ENCODE peak calls at places on chromosomes 11 and 22, in six cellular contexts. O is IMR-90, M is stomach, G is cardiac fibroblast, S is AG04449, B is thoracic aorta. K is an unnamed sample.

GRCh38 chr11:82900277-82901164 is at the start of gene PRCP:
- DNase-seq in O (peak; percentile 85), M (peak; percentile 96), G (peak; percentile 92), S (peak; percentile 31), B (peak; percentile 69), K (peak; percentile 88)

GRCh38 chr11:120706257-120706656 is 194.7 kb downstream of the GRIK4 start:
- DNase-seq in O (no peak), M (no peak), G (no peak), S (no peak), B (no peak), K (no peak)

GRCh38 chr22:24591286-24591830 is 1.5 kb downstream of the LRRC75B start:
- DNase-seq in O (no peak), M (no peak), G (no peak), S (no peak), B (no peak), K (peak; percentile 23)

GRCh38 chr11:898160-898517 is 12.5 kb downstream of the CHID1 start:
- DNase-seq in O (peak; percentile 11), M (no peak), G (peak; percentile 51), S (no peak), B (no peak), K (no peak)

GRCh38 chr22:26570126-26570525 is 19.8 kb downstream of the TPST2 start:
- DNase-seq in O (no peak), M (no peak), G (no peak), S (no peak), B (no peak), K (no peak)

GRCh38 chr11:134988495-134988894 is 576.5 kb upstream of the B3GAT1 start:
- DNase-seq in O (no peak), M (no peak), G (no peak), S (no peak), B (no peak), K (no peak)

GRCh38 chr11:119377112-119377901 is 4.2 kb downstream of the USP2 start:
- DNase-seq in O (no peak), M (no peak), G (no peak), S (no peak), B (no peak), K (no peak)

GRCh38 chr22:30978304-30978962 is 9.4 kb downstream of the TUG1 start:
- DNase-seq in O (no peak), M (no peak), G (no peak), S (no peak), B (no peak), K (no peak)

GRCh38 chr11:60343094-60343704 is 16.1 kb downstream of the MS4A6E start:
- DNase-seq in O (no peak), M (no peak), G (no peak), S (no peak), B (no peak), K (no peak)

GRCh38 chr11:2166091-2166851 is 5.3 kb upstream of the INS start:
- DNase-seq in O (no peak), M (peak; percentile 46), G (no peak), S (no peak), B (no peak), K (peak; percentile 78)

GRCh38 chr11:20156280-20156875 is 3.9 kb downstream of the DBX1 start:
- DNase-seq in O (no peak), M (no peak), G (no peak), S (no peak), B (no peak), K (peak; percentile 64)

GRCh38 chr11:2154889-2155288 is 6.1 kb downstream of the INS start:
- DNase-seq in O (no peak), M (no peak), G (no peak), S (no peak), B (no peak), K (no peak)

GRCh38 chr11:31442086-31442485 is 67.3 kb downstream of the IMMP1L start:
- DNase-seq in O (no peak), M (no peak), G (no peak), S (no peak), B (no peak), K (no peak)

GRCh38 chr11:47571895-47572294 is 6.5 kb downstream of the PTPMT1 start:
- DNase-seq in O (peak; percentile 85), M (no peak), G (no peak), S (peak; percentile 44), B (no peak), K (no peak)

GRCh38 chr11:76491644-76492043 is 46.8 kb downstream of the EMSY start:
- DNase-seq in O (no peak), M (no peak), G (no peak), S (no peak), B (no peak), K (no peak)
- TF ChIP-seq CTCF in O (no peak), M (no peak), G (no peak), S (no peak), B (no peak), K (no peak)

DNA sequence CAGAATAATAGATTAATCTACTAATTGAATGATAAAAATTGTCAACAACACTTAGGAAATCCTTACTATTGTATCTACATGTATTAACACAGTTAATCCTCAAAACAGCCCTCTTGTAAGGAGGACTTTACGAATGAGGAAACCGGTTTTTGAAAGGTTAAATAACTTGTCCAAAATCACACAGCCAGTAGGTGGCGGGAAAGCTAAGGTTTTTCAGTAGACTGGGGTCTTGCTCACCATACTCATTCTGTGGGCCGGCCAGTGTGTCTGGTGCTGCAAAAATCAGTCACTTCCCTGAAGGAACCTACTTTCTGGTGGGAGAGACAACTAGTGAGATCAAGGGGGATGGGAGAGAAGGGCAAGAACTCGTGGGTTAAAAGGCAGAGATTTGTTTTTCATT is 3.8 kb downstream of the DCPS start:
- DNase-seq in O (peak; percentile 58), M (no peak), G (peak; percentile 76), S (no peak), B (no peak), K (no peak)
- TF ChIP-seq CTCF in O (peak; percentile 56), M (no peak), G (peak; percentile 46), S (peak; percentile 54), B (no peak), K (no peak)

GRCh38 chr22:42337356-42337755 is 66.9 kb upstream of the TCF20 start:
- DNase-seq in O (no peak), M (no peak), G (no peak), S (no peak), B (no peak), K (no peak)
- TF ChIP-seq CTCF in O (no peak), M (no peak), G (no peak), S (no peak), B (no peak), K (no peak)

DNA sequence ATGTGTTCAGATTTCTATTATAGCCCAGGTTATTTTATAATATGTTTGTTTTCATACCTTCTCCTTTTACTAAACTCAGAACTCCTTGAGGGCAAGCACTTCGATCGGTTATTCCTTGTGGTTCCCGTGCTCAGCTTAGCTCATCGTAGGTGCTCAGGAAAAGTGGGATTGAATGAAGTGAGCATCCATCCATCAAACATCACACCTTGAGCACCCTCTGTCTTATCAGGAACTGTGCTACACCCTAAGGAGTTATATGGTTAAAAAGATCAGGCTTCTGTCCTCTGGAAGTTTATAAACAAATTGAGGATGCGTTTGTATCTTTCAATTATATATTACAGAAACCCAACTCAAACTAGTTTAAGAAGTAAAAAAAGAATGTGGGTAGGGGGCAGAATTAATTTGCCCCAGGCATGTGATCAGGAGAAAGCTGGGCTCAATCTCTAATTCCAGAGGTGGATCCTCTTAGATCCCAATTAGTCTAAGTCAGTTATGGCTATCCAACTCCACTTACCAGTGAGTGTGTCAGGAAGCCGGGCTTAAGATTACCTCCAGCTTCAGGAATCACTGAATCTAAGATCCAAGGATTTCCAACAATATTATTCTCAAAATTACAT is 59.9 kb upstream of the RRAS2 start:
- DNase-seq in O (peak; percentile 25), M (no peak), G (peak; percentile 12), S (no peak), B (no peak), K (peak; percentile 30)
- TF ChIP-seq CTCF in O (peak; percentile 44), M (no peak), G (peak; percentile 41), S (peak; percentile 34), B (no peak), K (peak; percentile 27)

GRCh38 chr22:19121631-19122142 is 525 bp downstream of the DGCR2 start:
- DNase-seq in O (peak; percentile 7), M (peak; percentile 65), G (peak; percentile 31), S (no peak), B (no peak), K (peak; percentile 63)

GRCh38 chr22:19124377-19124776 is 2.2 kb upstream of the DGCR2 start:
- DNase-seq in O (no peak), M (no peak), G (no peak), S (no peak), B (no peak), K (no peak)

GRCh38 chr22:19122143-19122751 is at the start of gene DGCR2:
- DNase-seq in O (peak; percentile 94), M (peak; percentile 98), G (peak; percentile 97), S (peak; percentile 65), B (peak; percentile 89), K (peak; percentile 100)

GRCh38 chr22:19123936-19124335 is 1.7 kb upstream of the DGCR2 start:
- DNase-seq in O (no peak), M (no peak), G (no peak), S (no peak), B (no peak), K (no peak)

DNA sequence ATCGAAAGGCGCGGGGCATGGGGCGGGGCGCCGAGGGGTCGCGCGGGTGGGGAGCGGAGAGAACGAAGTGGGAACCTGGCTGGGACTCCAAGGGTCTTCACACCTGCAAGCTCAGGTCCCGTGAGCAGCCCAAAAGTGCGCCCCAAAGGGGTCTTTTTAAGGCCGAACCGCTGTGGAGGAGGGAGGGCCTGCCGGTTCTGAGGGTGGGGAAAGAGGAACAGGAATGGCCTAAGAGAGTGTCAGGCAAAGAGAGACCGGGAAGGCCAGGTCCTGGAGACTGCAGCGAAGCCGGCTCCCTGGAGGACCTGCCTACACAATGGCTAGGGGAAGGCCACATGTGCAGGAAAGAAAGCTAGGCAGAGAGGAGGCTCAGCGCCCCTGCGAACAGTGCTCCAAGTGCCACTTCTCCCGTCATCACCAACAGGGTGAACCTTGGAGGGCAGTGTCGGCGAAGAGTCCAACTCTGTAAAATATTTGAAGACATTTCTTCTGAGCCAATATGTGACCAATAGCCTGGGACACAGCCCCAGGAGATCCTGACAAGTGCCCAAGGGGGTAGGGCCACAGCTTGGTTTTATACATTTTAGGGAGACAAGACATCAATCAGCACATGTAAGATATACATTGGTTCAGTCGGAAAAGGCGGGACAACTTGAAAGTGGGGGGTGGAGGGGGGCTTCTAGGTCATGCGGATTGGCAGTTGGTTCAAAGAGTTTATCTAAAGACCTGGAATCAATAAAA is 710 bp upstream of the DGCR2 start:
- DNase-seq in O (peak; percentile 5), M (peak; percentile 49), G (peak; percentile 27), S (no peak), B (no peak), K (no peak)
- TF ChIP-seq CTCF in O (no peak), M (no peak), G (no peak), S (no peak), B (no peak), K (no peak)

GRCh38 chr11:117620131-117620530 is 176.9 kb downstream of the DSCAML1 start:
- DNase-seq in O (no peak), M (no peak), G (no peak), S (no peak), B (no peak), K (no peak)
- TF ChIP-seq CTCF in O (no peak), M (no peak), G (no peak), S (no peak), B (no peak), K (no peak)